ENCODE peak calls at places on chromosomes 13 and 19, in nine cellular contexts. K, I, Y, G, N, O, F, B and P are unnamed samples.

GRCh38 chr13:40503966-40504591 is 162.4 kb downstream of the FOXO1 start:
- DNase-seq in K (no peak), I (peak; percentile 40), Y (peak; percentile 54), G (no peak), N (no peak), O (peak; percentile 25), F (no peak), B (no peak), P (no peak)

GRCh38 chr13:79662882-79663281 is 181.9 kb downstream of the NDFIP2 start:
- DNase-seq in K (no peak), I (no peak), Y (no peak), G (no peak), N (no peak), O (no peak), F (no peak), B (no peak), P (no peak)

GRCh38 chr19:40530091-40530901 is 46.4 kb upstream of the SHKBP1 start:
- DNase-seq in K (no peak), I (peak; percentile 77), Y (peak; percentile 28), G (no peak), N (no peak), O (no peak), F (peak; percentile 59), B (peak; percentile 57), P (no peak)

GRCh38 chr13:28423010-28423409 is 71.9 kb downstream of the FLT1 start:
- DNase-seq in K (peak; percentile 91), I (no peak), Y (no peak), G (peak; percentile 81), N (no peak), O (no peak), F (no peak), B (peak; percentile 29), P (no peak)

GRCh38 chr19:19410553-19411550 is 5.4 kb downstream of the GATAD2A start:
- DNase-seq in K (peak; percentile 66), I (no peak), Y (no peak), G (no peak), N (no peak), O (no peak), F (no peak), B (no peak), P (no peak)

GRCh38 chr19:42095814-42096230 is 19.9 kb downstream of the ZNF574 start:
- DNase-seq in K (no peak), I (no peak), Y (no peak), G (no peak), N (no peak), O (no peak), F (no peak), B (peak; percentile 74), P (no peak)

GRCh38 chr13:82878536-82878935 is 1003.7 kb downstream of the SLITRK1 start:
- DNase-seq in K (no peak), I (no peak), Y (no peak), G (no peak), N (no peak), O (no peak), F (no peak), B (no peak), P (no peak)

GRCh38 chr19:20051841-20052768 is 12.8 kb upstream of the ZNF682 start:
- DNase-seq in K (peak; percentile 92), I (no peak), Y (peak; percentile 99), G (peak; percentile 86), N (no peak), O (peak; percentile 96), F (peak; percentile 88), B (peak; percentile 98), P (peak; percentile 97)

GRCh38 chr19:45682908-45683307 is 8.8 kb downstream of the SNRPD2 start:
- DNase-seq in K (no peak), I (no peak), Y (no peak), G (no peak), N (no peak), O (no peak), F (no peak), B (no peak), P (no peak)

GRCh38 chr19:45681391-45682015 is 10.2 kb downstream of the SNRPD2 start:
- DNase-seq in K (peak; percentile 98), I (peak; percentile 93), Y (peak; percentile 86), G (peak; percentile 81), N (peak; percentile 71), O (peak; percentile 69), F (peak; percentile 73), B (peak; percentile 87), P (peak; percentile 97)

GRCh38 chr19:45676851-45677263 is 8.8 kb downstream of the GIPR start:
- DNase-seq in K (peak; percentile 80), I (no peak), Y (peak; percentile 23), G (peak; percentile 51), N (no peak), O (no peak), F (no peak), B (no peak), P (no peak)

GRCh38 chr19:45682117-45682516 is 9.6 kb downstream of the SNRPD2 start:
- DNase-seq in K (no peak), I (no peak), Y (no peak), G (no peak), N (no peak), O (no peak), F (no peak), B (no peak), P (no peak)

DNA sequence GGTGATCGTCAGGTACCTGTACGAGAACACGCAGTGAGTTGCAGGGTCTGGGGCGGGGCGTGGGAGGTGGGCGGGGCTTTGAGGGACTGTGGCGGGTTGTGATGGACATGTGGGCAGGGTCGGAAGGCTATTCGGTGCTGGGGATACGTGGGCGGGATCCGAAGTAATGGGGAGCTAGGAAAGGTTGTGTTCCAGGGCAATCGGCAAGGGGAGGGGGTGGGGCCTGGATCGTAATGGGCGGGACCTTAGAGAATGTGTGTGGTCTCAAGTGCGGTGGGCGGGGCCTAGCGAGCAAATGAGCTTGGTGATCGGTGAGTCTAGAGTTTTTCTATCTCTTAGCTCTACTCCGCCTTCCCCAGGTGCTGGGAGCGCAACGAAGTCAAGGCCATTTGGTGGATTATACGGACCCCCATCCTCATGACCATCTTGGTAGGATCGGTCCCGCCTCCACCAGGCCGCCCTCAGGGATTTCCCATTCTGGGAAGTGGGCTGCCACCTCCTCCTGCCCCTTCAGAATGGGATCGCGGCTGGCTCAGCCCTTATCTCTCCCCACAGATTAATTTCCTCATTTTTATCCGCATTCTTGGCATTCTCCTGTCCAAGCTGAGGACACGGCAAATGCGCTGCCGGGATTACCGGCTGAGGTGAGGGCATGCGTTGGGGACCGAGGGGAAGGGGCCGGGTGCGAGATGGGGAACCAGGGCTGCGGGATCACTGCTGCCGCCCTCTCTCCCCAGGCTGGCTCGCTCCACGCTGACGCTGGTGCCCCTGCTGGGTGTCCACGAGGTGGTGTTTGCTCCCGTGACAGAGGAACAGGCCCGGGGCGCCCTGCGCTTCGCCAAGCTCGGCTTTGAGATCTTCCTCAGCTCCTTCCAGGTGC is 9.6 kb downstream of the GIPR start:
- DNase-seq in K (peak; percentile 87), I (peak; percentile 93), Y (peak; percentile 84), G (peak; percentile 96), N (peak; percentile 99), O (peak; percentile 62), F (peak; percentile 41), B (peak; percentile 65), P (peak; percentile 94)
- TF ChIP-seq POLR2A in K (no peak), I (no peak), Y (no peak), G (no peak), N (no peak), O (no peak), F (no peak), B (no peak), P (no peak)

GRCh38 chr19:2666344-2666994 is 36.0 kb downstream of the GNG7 start:
- DNase-seq in K (no peak), I (no peak), Y (no peak), G (no peak), N (no peak), O (no peak), F (no peak), B (no peak), P (no peak)

GRCh38 chr19:2665103-2665502 is 37.4 kb downstream of the GNG7 start:
- DNase-seq in K (no peak), I (no peak), Y (no peak), G (no peak), N (no peak), O (no peak), F (no peak), B (no peak), P (no peak)

GRCh38 chr19:2661615-2662014 is 40.9 kb downstream of the GNG7 start:
- DNase-seq in K (no peak), I (no peak), Y (no peak), G (no peak), N (peak; percentile 22), O (no peak), F (no peak), B (no peak), P (no peak)

GRCh38 chr19:2659856-2660432 is 42.5 kb downstream of the GNG7 start:
- DNase-seq in K (no peak), I (no peak), Y (no peak), G (no peak), N (no peak), O (no peak), F (no peak), B (no peak), P (no peak)

GRCh38 chr19:2663920-2664571 is 38.4 kb downstream of the GNG7 start:
- DNase-seq in K (peak; percentile 89), I (no peak), Y (no peak), G (peak; percentile 88), N (no peak), O (no peak), F (no peak), B (peak; percentile 86), P (no peak)
- TF ChIP-seq CTCF in K (peak; percentile 27), I (no peak), Y (no peak), G (no peak), N (no peak), O (peak; percentile 15), F (no peak), B (no peak), P (no peak)

DNA sequence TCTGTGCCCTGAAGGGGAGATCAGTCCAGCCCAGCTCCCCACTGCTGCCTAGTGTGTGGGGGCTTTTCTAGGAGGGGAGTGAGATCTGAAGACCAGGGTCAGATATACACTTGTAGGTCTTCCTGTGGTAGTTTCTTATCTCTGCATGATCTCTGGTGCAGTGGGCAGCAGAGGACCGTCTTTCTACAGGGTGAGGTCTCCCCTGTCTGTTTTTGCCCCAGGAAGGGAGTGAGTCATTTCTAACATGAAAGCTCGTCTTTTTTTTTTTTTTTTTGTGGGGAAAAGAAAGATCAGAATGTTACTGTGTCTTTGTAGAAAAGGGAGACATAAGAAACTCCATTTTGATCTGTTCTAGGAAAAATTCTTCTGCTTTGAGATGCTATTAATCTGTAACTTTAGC is 8.8 kb upstream of the ZNF808 start:
- DNase-seq in K (no peak), I (no peak), Y (no peak), G (no peak), N (no peak), O (no peak), F (no peak), B (no peak), P (no peak)
- H3K4me3 ChIP-seq in K (no peak overlapping the region), I (no peak overlapping the region), Y (no peak overlapping the region), G (no peak overlapping the region), N (no peak overlapping the region), O (no peak overlapping the region), F (no peak overlapping the region), B (no peak overlapping the region), P (no peak overlapping the region)

DNA sequence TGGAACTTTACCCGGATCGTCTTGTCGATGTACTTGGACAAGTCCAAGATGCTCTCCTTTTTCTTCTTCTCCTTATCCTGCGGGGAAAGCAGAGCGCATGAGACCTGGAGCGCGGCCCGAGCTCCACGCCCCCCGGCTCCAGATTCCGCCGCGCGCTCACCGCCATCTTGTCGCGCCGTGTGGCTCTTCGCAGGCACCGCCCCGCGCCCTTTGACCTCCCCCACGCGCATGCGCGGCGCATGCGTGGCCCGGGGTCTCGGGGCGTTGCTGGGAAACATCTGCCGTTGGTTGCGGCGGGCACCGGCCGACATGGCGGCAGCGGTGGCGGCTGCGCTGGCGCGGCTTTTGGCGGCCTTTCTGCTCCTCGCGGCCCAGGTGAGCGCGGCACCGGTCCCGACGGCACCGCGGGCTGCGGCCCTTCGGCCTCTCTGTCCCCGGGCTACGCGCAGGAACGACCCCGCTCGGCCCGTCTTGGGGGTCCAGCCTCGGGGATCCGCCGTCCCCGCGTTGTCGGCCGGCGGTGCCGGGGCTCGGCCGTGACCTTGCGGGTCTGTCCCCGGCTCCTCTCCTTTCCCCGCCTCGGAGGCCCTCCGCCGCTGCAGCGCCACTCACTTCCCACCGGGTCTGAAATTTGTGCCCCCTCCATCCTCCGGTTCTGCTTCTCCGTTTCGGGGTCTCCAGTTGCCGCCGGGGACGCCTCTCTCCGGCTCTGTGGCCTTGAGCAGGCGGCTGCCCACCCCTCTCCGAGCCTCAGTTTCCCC is at the start of the genes LSM7 and SPPL2B:
- DNase-seq in K (peak; percentile 97), I (peak; percentile 87), Y (peak; percentile 89), G (peak; percentile 87), N (peak; percentile 63), O (peak; percentile 83), F (peak; percentile 93), B (peak; percentile 92), P (peak; percentile 98)
- TF ChIP-seq POLR2A in K (peak; percentile 88), I (peak; percentile 77), Y (no peak), G (peak; percentile 95), N (peak; percentile 70), O (peak; percentile 69), F (peak; percentile 61), B (no peak), P (no peak)